ENCODE peak calls at places on chromosomes 6 and 20, in seven cellular contexts. C, Q, V, N, U, S and X are unnamed samples.

GRCh38 chr6:150766201-150766997 is 99.1 kb upstream of the MTHFD1L start:
- DNase-seq in Q (no peak), V (peak), U (no peak), C (no peak), S (peak), N (no peak), X (peak)

GRCh38 chr6:27812078-27812804 is 100.0 kb downstream of the OR2B2 start:
- DNase-seq in U (no peak), N (no peak), C (no peak), V (no peak), S (no peak), Q (no peak), X (no peak)

GRCh38 chr20:37385659-37386504 is 39.9 kb downstream of the SRC start:
- DNase-seq in V (peak), N (no peak), U (no peak), C (no peak), S (no peak), Q (no peak), X (no peak)

GRCh38 chr20:39376788-39377187 is 414.6 kb downstream of the DHX35 start:
- DNase-seq in N (no peak), V (no peak), U (no peak), Q (no peak), C (no peak), S (no peak), X (no peak)

GRCh38 chr6:40417031-40417430 is 170.1 kb downstream of the LRFN2 start:
- DNase-seq in N (no peak), V (no peak), U (no peak), Q (no peak), S (no peak), C (no peak), X (no peak)

GRCh38 chr20:12201289-12201991 is 283.7 kb downstream of the BTBD3 start:
- DNase-seq in V (no peak), U (no peak), S (peak), Q (no peak), C (no peak), N (no peak), X (peak)

GRCh38 chr20:58459058-58459743 is 56.0 kb downstream of the APCDD1L start:
- DNase-seq in N (no peak), S (no peak), U (no peak), V (no peak), Q (no peak), C (no peak), X (no peak)

GRCh38 chr20:41260734-41261220 is 56.8 kb downstream of the ZHX3 start:
- DNase-seq in N (no peak), S (no peak), C (no peak), V (no peak), Q (no peak), U (no peak), X (no peak)

GRCh38 chr20:63696628-63697356 is at the start of gene TNFRSF6B:
- DNase-seq in S (no peak), V (peak), Q (no peak), U (no peak), N (no peak), C (no peak), X (no peak)

GRCh38 chr20:4925842-4926530 is 75.3 kb downstream of the SLC23A2 start:
- DNase-seq in S (peak), N (no peak), U (no peak), C (peak), V (peak), Q (no peak), X (peak)

GRCh38 chr6:31299947-31300346 is 28.1 kb upstream of the HLA-C start:
- DNase-seq in S (no peak), U (no peak), N (no peak), Q (no peak), C (no peak), V (no peak), X (no peak)

GRCh38 chr6:138240476-138241245 is 22.4 kb upstream of the PBOV1 start:
- DNase-seq in S (peak), U (no peak), N (no peak), Q (no peak), V (no peak), C (no peak), X (peak)

GRCh38 chr20:13259921-13260320 is 38.8 kb downstream of the ISM1 start:
- DNase-seq in C (no peak), V (no peak), S (no peak), U (no peak), Q (no peak), N (no peak), X (no peak)

GRCh38 chr20:36145877-36146707 is 8.4 kb upstream of the EPB41L1 start:
- DNase-seq in U (no peak), S (no peak), N (no peak), C (peak), Q (no peak), V (no peak), X (no peak)

GRCh38 chr6:17877196-17877889 is 110.1 kb downstream of the KIF13A start:
- DNase-seq in V (no peak), Q (no peak), C (no peak), N (no peak), U (no peak), S (peak), X (peak)

GRCh38 chr6:100806280-100806679 is 74.8 kb downstream of the ASCC3 start:
- DNase-seq in S (no peak), N (no peak), C (no peak), Q (no peak), V (no peak), U (no peak), X (no peak)

GRCh38 chr6:18978330-18979128 is 591.4 kb downstream of the RNF144B start:
- DNase-seq in V (no peak), S (peak), C (no peak), N (no peak), Q (no peak), U (peak), X (peak)